ENCODE peak calls at places on chromosomes 2 and 18, in seven cellular contexts. One of them, this sample, is unnamed.

GRCh38 chr2:42106257-42106816 is 58.5 kb downstream of the PKDCC start:
- DNase-seq in brain microvascular endothelial cell: no peak
- DNase-seq in GM12865: no peak
- DNase-seq in choroid plexus epithelial cell: no peak
- DNase-seq in endothelial cell: no peak
- DNase-seq in right lobe of liver: no peak
- DNase-seq in WERI-Rb-1: no peak
- DNase-seq in this sample: no peak

GRCh38 chr2:11285499-11285898 is 58.9 kb downstream of the ROCK2 start:
- DNase-seq in endothelial cell: no peak
- DNase-seq in WERI-Rb-1: no peak
- DNase-seq in GM12865: no peak
- DNase-seq in right lobe of liver: no peak
- DNase-seq in brain microvascular endothelial cell: no peak
- DNase-seq in choroid plexus epithelial cell: no peak
- DNase-seq in this sample: no peak

GRCh38 chr2:3066831-3067230 is 310.8 kb downstream of the EIPR1 start:
- DNase-seq in GM12865: no peak
- DNase-seq in right lobe of liver: no peak
- DNase-seq in endothelial cell: no peak
- DNase-seq in WERI-Rb-1: no peak
- DNase-seq in brain microvascular endothelial cell: no peak
- DNase-seq in choroid plexus epithelial cell: no peak
- DNase-seq in this sample: no peak

GRCh38 chr2:38106420-38107182 is 30.6 kb upstream of the CYP1B1 start:
- DNase-seq in WERI-Rb-1: no peak
- DNase-seq in choroid plexus epithelial cell: peak; percentile 86
- DNase-seq in right lobe of liver: no peak
- DNase-seq in endothelial cell: peak; percentile 20
- DNase-seq in brain microvascular endothelial cell: no peak
- DNase-seq in GM12865: peak; percentile 64
- DNase-seq in this sample: no peak

GRCh38 chr2:8549273-8549922 is 132.5 kb upstream of the ID2 start:
- DNase-seq in right lobe of liver: peak; percentile 27
- DNase-seq in choroid plexus epithelial cell: no peak
- DNase-seq in brain microvascular endothelial cell: no peak
- DNase-seq in endothelial cell: no peak
- DNase-seq in GM12865: no peak
- DNase-seq in WERI-Rb-1: no peak
- DNase-seq in this sample: no peak

GRCh38 chr2:158990397-158991209 is 22.2 kb downstream of the TANC1 start:
- DNase-seq in endothelial cell: no peak
- DNase-seq in WERI-Rb-1: no peak
- DNase-seq in GM12865: no peak
- DNase-seq in choroid plexus epithelial cell: peak; percentile 88
- DNase-seq in brain microvascular endothelial cell: peak; percentile 71
- DNase-seq in right lobe of liver: no peak
- DNase-seq in this sample: no peak

GRCh38 chr2:235358981-235359471 is 134.8 kb upstream of the AGAP1 start:
- DNase-seq in WERI-Rb-1: no peak
- DNase-seq in endothelial cell: no peak
- DNase-seq in GM12865: no peak
- DNase-seq in choroid plexus epithelial cell: no peak
- DNase-seq in brain microvascular endothelial cell: peak; percentile 24
- DNase-seq in right lobe of liver: no peak
- DNase-seq in this sample: no peak

GRCh38 chr2:128178650-128179460 is 87.9 kb downstream of the UGGT1 start:
- DNase-seq in GM12865: peak; percentile 54
- DNase-seq in choroid plexus epithelial cell: peak; percentile 90
- DNase-seq in right lobe of liver: peak; percentile 64
- DNase-seq in brain microvascular endothelial cell: peak; percentile 54
- DNase-seq in WERI-Rb-1: peak; percentile 57
- DNase-seq in endothelial cell: peak; percentile 64
- DNase-seq in this sample: no peak

GRCh38 chr2:205763708-205764501 is 81.6 kb downstream of the NRP2 start:
- DNase-seq in GM12865: no peak
- DNase-seq in right lobe of liver: no peak
- DNase-seq in endothelial cell: peak; percentile 96
- DNase-seq in choroid plexus epithelial cell: peak; percentile 83
- DNase-seq in WERI-Rb-1: no peak
- DNase-seq in brain microvascular endothelial cell: peak; percentile 94
- DNase-seq in this sample: peak; percentile 79

GRCh38 chr18:32624182-32624723 is 148.6 kb downstream of the KLHL14 start:
- DNase-seq in brain microvascular endothelial cell: no peak
- DNase-seq in GM12865: no peak
- DNase-seq in endothelial cell: no peak
- DNase-seq in WERI-Rb-1: no peak
- DNase-seq in choroid plexus epithelial cell: no peak
- DNase-seq in right lobe of liver: no peak
- DNase-seq in this sample: no peak

GRCh38 chr18:54950221-54950620 is 9.0 kb downstream of the CCDC68 start:
- DNase-seq in brain microvascular endothelial cell: no peak
- DNase-seq in WERI-Rb-1: no peak
- DNase-seq in GM12865: no peak
- DNase-seq in right lobe of liver: no peak
- DNase-seq in choroid plexus epithelial cell: no peak
- DNase-seq in endothelial cell: no peak
- DNase-seq in this sample: no peak

GRCh38 chr2:650343-651310 is 26.6 kb downstream of the TMEM18 start:
- DNase-seq in endothelial cell: no peak
- DNase-seq in choroid plexus epithelial cell: no peak
- DNase-seq in right lobe of liver: no peak
- DNase-seq in brain microvascular endothelial cell: no peak
- DNase-seq in WERI-Rb-1: no peak
- DNase-seq in GM12865: no peak
- DNase-seq in this sample: peak; percentile 52

GRCh38 chr18:78479443-78479842 is 500.2 kb upstream of the SALL3 start:
- DNase-seq in WERI-Rb-1: no peak
- DNase-seq in endothelial cell: no peak
- DNase-seq in choroid plexus epithelial cell: no peak
- DNase-seq in brain microvascular endothelial cell: no peak
- DNase-seq in GM12865: no peak
- DNase-seq in right lobe of liver: no peak
- DNase-seq in this sample: peak; percentile 57

GRCh38 chr18:3345885-3346284 is 84.0 kb downstream of the MYL12B start:
- DNase-seq in endothelial cell: no peak
- DNase-seq in right lobe of liver: no peak
- DNase-seq in choroid plexus epithelial cell: peak; percentile 67
- DNase-seq in brain microvascular endothelial cell: no peak
- DNase-seq in WERI-Rb-1: no peak
- DNase-seq in GM12865: no peak
- DNase-seq in this sample: no peak

GRCh38 chr18:3350021-3350420 is 88.1 kb downstream of the MYL12B start:
- DNase-seq in GM12865: no peak
- DNase-seq in brain microvascular endothelial cell: no peak
- DNase-seq in endothelial cell: no peak
- DNase-seq in choroid plexus epithelial cell: no peak
- DNase-seq in right lobe of liver: no peak
- DNase-seq in WERI-Rb-1: no peak
- DNase-seq in this sample: no peak

GRCh38 chr18:3346487-3346886 is 84.6 kb downstream of the MYL12B start:
- DNase-seq in GM12865: no peak
- DNase-seq in WERI-Rb-1: no peak
- DNase-seq in choroid plexus epithelial cell: no peak
- DNase-seq in brain microvascular endothelial cell: no peak
- DNase-seq in endothelial cell: no peak
- DNase-seq in right lobe of liver: no peak
- DNase-seq in this sample: no peak

GRCh38 chr18:3345452-3345851 is 83.5 kb downstream of the MYL12B start:
- DNase-seq in choroid plexus epithelial cell: peak; percentile 42
- DNase-seq in GM12865: no peak
- DNase-seq in brain microvascular endothelial cell: no peak
- DNase-seq in WERI-Rb-1: no peak
- DNase-seq in right lobe of liver: no peak
- DNase-seq in endothelial cell: no peak
- DNase-seq in this sample: no peak

GRCh38 chr18:3347286-3347803 is 85.4 kb downstream of the MYL12B start:
- DNase-seq in endothelial cell: no peak
- DNase-seq in WERI-Rb-1: no peak
- DNase-seq in choroid plexus epithelial cell: no peak
- DNase-seq in brain microvascular endothelial cell: no peak
- DNase-seq in right lobe of liver: no peak
- DNase-seq in GM12865: no peak
- DNase-seq in this sample: no peak
- TF ChIP-seq CTCF in endothelial cell: no peak
- TF ChIP-seq CTCF in WERI-Rb-1: no peak
- TF ChIP-seq CTCF in choroid plexus epithelial cell: no peak
- TF ChIP-seq CTCF in brain microvascular endothelial cell: no peak
- TF ChIP-seq CTCF in right lobe of liver: no peak
- TF ChIP-seq CTCF in GM12865: no peak
- TF ChIP-seq CTCF in this sample: no peak

DNA sequence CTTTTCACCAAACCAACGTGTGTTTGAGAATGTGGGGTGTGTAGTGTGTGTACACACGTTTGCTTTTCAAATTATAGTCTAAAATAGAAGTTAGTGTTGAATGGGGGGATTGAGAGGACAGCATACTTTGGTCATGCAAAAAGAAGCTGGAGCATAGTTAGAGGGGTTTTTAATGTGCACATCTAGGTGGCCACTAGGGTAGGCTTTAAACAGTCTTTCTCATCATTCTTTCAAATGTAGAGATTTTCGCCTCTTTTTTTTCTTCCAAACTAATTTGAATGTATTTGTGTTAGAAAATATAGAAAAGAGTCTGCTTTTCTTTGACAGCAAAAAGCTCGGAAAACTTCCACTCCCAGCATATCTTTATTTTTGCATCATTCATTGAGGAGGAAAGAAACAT is 165.2 kb upstream of the MYO3B start:
- DNase-seq in brain microvascular endothelial cell: no peak
- DNase-seq in right lobe of liver: no peak
- DNase-seq in choroid plexus epithelial cell: no peak
- DNase-seq in WERI-Rb-1: no peak
- DNase-seq in GM12865: no peak
- DNase-seq in endothelial cell: no peak
- DNase-seq in this sample: no peak
- TF ChIP-seq CTCF in brain microvascular endothelial cell: no peak
- TF ChIP-seq CTCF in right lobe of liver: no peak
- TF ChIP-seq CTCF in choroid plexus epithelial cell: no peak
- TF ChIP-seq CTCF in WERI-Rb-1: peak; percentile 10
- TF ChIP-seq CTCF in GM12865: no peak
- TF ChIP-seq CTCF in endothelial cell: no peak
- TF ChIP-seq CTCF in this sample: no peak

DNA sequence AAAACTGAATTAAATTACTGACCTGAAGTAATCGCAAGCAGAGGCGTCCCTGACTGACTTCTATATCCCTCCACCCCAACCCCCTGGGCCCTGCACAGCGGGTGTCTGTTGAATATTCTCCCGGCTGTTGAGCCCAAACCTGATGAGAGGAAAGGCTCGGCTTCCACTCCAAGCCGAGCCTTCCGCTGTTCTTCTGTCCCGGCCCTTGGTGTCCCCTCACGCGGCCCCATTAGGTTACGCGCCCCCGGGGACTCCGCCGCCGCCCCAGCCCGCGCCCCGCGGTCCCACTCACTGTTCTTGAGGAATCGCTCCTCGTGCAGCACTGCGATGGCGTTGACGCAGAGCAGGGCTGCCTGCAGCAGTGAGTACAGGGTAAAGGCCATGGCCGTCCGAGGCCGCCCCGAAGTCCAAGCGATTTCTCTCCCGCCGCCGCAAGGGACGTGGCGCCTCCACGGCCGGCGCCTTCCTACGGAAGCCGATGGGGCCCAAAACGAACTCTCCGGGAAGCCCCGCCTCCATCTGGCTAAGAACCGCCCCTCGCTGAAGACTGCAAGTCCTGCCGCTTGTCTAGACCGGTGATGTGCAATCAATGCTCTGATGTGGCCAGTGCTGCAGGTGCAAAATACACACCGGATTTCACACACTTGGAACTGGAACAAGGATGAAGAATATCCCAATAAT is at the start of gene IER3IP1:
- DNase-seq in WERI-Rb-1: peak; percentile 98
- DNase-seq in choroid plexus epithelial cell: peak; percentile 96
- DNase-seq in GM12865: peak; percentile 95
- DNase-seq in brain microvascular endothelial cell: peak; percentile 92
- DNase-seq in endothelial cell: peak; percentile 94
- DNase-seq in right lobe of liver: peak; percentile 96
- DNase-seq in this sample: peak; percentile 94
- TF ChIP-seq CTCF in WERI-Rb-1: no peak
- TF ChIP-seq CTCF in choroid plexus epithelial cell: no peak
- TF ChIP-seq CTCF in GM12865: no peak
- TF ChIP-seq CTCF in brain microvascular endothelial cell: peak; percentile 19
- TF ChIP-seq CTCF in endothelial cell: no peak
- TF ChIP-seq CTCF in right lobe of liver: no peak
- TF ChIP-seq CTCF in this sample: peak; percentile 47

GRCh38 chr2:36808386-36808785 is 111.9 kb downstream of the VIT start:
- DNase-seq in endothelial cell: no peak
- DNase-seq in WERI-Rb-1: no peak
- DNase-seq in right lobe of liver: no peak
- DNase-seq in brain microvascular endothelial cell: no peak
- DNase-seq in choroid plexus epithelial cell: no peak
- DNase-seq in GM12865: no peak
- DNase-seq in this sample: no peak

GRCh38 chr2:36807223-36807886 is 110.8 kb downstream of the VIT start:
- DNase-seq in WERI-Rb-1: peak; percentile 69
- DNase-seq in brain microvascular endothelial cell: no peak
- DNase-seq in choroid plexus epithelial cell: peak; percentile 75
- DNase-seq in right lobe of liver: no peak
- DNase-seq in endothelial cell: no peak
- DNase-seq in GM12865: no peak
- DNase-seq in this sample: no peak

GRCh38 chr2:36809046-36809445 is 112.5 kb downstream of the VIT start:
- DNase-seq in endothelial cell: no peak
- DNase-seq in choroid plexus epithelial cell: no peak
- DNase-seq in brain microvascular endothelial cell: no peak
- DNase-seq in WERI-Rb-1: no peak
- DNase-seq in right lobe of liver: no peak
- DNase-seq in GM12865: no peak
- DNase-seq in this sample: no peak

GRCh38 chr2:36811071-36811470 is 114.6 kb downstream of the VIT start:
- DNase-seq in WERI-Rb-1: peak; percentile 58
- DNase-seq in endothelial cell: no peak
- DNase-seq in GM12865: no peak
- DNase-seq in brain microvascular endothelial cell: no peak
- DNase-seq in choroid plexus epithelial cell: no peak
- DNase-seq in right lobe of liver: no peak
- DNase-seq in this sample: no peak

DNA sequence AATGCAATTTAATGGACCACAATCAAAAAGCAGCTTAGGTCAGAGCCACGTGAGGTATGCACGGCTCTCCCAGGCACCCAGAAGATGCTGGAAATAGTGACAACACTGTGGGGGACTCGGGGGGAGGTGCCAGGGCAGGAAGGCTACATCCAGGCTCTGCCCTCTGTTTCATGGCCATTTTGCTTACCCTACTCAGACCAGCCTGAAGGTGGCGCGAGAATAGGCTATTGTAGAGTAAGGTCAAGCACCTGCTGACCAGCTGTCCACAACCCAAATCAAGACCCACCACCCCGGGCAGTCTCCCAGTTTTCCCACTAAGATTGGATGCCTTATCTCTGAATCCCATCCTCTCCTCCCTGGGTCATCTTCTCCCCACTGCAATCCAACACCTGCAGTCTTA is 115.7 kb downstream of the VIT start:
- DNase-seq in right lobe of liver: no peak
- DNase-seq in GM12865: no peak
- DNase-seq in choroid plexus epithelial cell: no peak
- DNase-seq in brain microvascular endothelial cell: no peak
- DNase-seq in endothelial cell: peak; percentile 49
- DNase-seq in WERI-Rb-1: peak; percentile 67
- DNase-seq in this sample: no peak
- TF ChIP-seq CTCF in right lobe of liver: no peak
- TF ChIP-seq CTCF in GM12865: peak; percentile 23
- TF ChIP-seq CTCF in choroid plexus epithelial cell: peak; percentile 39
- TF ChIP-seq CTCF in brain microvascular endothelial cell: peak; percentile 40
- TF ChIP-seq CTCF in endothelial cell: no peak
- TF ChIP-seq CTCF in WERI-Rb-1: peak; percentile 68
- TF ChIP-seq CTCF in this sample: no peak

This sample was measured in type B pancreatic cell.